ENCODE peak calls at places on chromosomes 2 and 18, in six cellular contexts. M is AG09309, J is foreskin fibroblast, L is Caco-2, V is kidney epithelial cell, X is GM23338. G is an unnamed sample.
A peak's percentile ranks its signal among the peaks of the same experiment; 100 is the strongest.

GRCh38 chr2:236603361-236604015 is 33.9 kb downstream of the ACKR3 start:
- DNase-seq in M (no peak), J (no peak), L (no peak), V (no peak), X (no peak), G (no peak)

GRCh38 chr18:80253236-80253635 is 5.9 kb upstream of the PARD6G start:
- DNase-seq in M (no peak), J (no peak), L (no peak), V (no peak), X (no peak), G (no peak)

GRCh38 chr2:48530033-48530804 is at the start of gene STON1:
- DNase-seq in M (no peak), J (peak; percentile 41), L (peak; percentile 45), V (no peak), X (peak; percentile 60), G (no peak)

GRCh38 chr18:25300492-25300891 is 51.5 kb downstream of the ZNF521 start:
- DNase-seq in M (no peak), J (no peak), L (no peak), V (no peak), X (no peak), G (no peak)

GRCh38 chr2:97742381-97742847 is 29.0 kb downstream of the ZAP70 start:
- DNase-seq in M (no peak), J (peak; percentile 40), L (no peak), V (no peak), X (no peak), G (no peak)

GRCh38 chr2:98833172-98833916 is 102.4 kb upstream of the MGAT4A start:
- DNase-seq in M (no peak), J (no peak), L (no peak), V (no peak), X (no peak), G (no peak)

GRCh38 chr2:237514474-237515130 is 27.6 kb downstream of the MLPH start:
- DNase-seq in M (no peak), J (no peak), L (no peak), V (no peak), X (no peak), G (no peak)

GRCh38 chr18:43681661-43682060 is 404.4 kb upstream of the SYT4 start:
- DNase-seq in M (no peak), J (no peak), L (no peak), V (no peak), X (peak; percentile 16), G (no peak)

GRCh38 chr2:168490015-168490874 is 34.2 kb downstream of the CERS6 start:
- DNase-seq in M (no peak), J (peak; percentile 42), L (no peak), V (no peak), X (peak; percentile 45), G (peak; percentile 77)

GRCh38 chr2:164779383-164780057 is 62.1 kb downstream of the COBLL1 start:
- DNase-seq in M (no peak), J (no peak), L (no peak), V (no peak), X (no peak), G (no peak)

GRCh38 chr2:164780611-164781167 is 60.9 kb downstream of the COBLL1 start:
- DNase-seq in M (no peak), J (no peak), L (no peak), V (no peak), X (no peak), G (no peak)

GRCh38 chr2:164778723-164779122 is 62.9 kb downstream of the COBLL1 start:
- DNase-seq in M (no peak), J (no peak), L (no peak), V (no peak), X (no peak), G (no peak)

GRCh38 chr2:164782323-164782722 is 59.3 kb downstream of the COBLL1 start:
- DNase-seq in M (peak; percentile 89), J (peak; percentile 10), L (no peak), V (no peak), X (no peak), G (peak; percentile 74)

GRCh38 chr2:164781394-164781793 is 60.2 kb downstream of the COBLL1 start:
- DNase-seq in M (no peak), J (no peak), L (no peak), V (no peak), X (no peak), G (no peak)
- H3K4me3 ChIP-seq in M (no peak overlapping the region), J (no peak overlapping the region), L (no peak overlapping the region), V (no peak overlapping the region), X (no peak overlapping the region), G (no peak overlapping the region)

GRCh38 chr2:241038374-241039180 is 40.2 kb downstream of the SNED1 start:
- DNase-seq in M (no peak), J (no peak), L (no peak), V (no peak), X (no peak), G (no peak)
- H3K4me3 ChIP-seq in M (no peak overlapping the region), J (no peak overlapping the region), L (no peak overlapping the region), V (no peak overlapping the region), X (no peak overlapping the region), G (no peak overlapping the region)

GRCh38 chr2:62740221-62740620 is 34.7 kb downstream of the EHBP1 start:
- DNase-seq in M (no peak), J (no peak), L (no peak), V (no peak), X (no peak), G (no peak)

GRCh38 chr2:62741127-62741526 is 35.6 kb downstream of the EHBP1 start:
- DNase-seq in M (no peak), J (no peak), L (no peak), V (no peak), X (no peak), G (no peak)

GRCh38 chr2:62736899-62737559 is 31.5 kb downstream of the EHBP1 start:
- DNase-seq in M (no peak), J (no peak), L (no peak), V (peak; percentile 9), X (peak; percentile 42), G (no peak)

GRCh38 chr2:62741954-62742722 is 36.6 kb downstream of the EHBP1 start:
- DNase-seq in M (no peak), J (no peak), L (no peak), V (no peak), X (no peak), G (no peak)

DNA sequence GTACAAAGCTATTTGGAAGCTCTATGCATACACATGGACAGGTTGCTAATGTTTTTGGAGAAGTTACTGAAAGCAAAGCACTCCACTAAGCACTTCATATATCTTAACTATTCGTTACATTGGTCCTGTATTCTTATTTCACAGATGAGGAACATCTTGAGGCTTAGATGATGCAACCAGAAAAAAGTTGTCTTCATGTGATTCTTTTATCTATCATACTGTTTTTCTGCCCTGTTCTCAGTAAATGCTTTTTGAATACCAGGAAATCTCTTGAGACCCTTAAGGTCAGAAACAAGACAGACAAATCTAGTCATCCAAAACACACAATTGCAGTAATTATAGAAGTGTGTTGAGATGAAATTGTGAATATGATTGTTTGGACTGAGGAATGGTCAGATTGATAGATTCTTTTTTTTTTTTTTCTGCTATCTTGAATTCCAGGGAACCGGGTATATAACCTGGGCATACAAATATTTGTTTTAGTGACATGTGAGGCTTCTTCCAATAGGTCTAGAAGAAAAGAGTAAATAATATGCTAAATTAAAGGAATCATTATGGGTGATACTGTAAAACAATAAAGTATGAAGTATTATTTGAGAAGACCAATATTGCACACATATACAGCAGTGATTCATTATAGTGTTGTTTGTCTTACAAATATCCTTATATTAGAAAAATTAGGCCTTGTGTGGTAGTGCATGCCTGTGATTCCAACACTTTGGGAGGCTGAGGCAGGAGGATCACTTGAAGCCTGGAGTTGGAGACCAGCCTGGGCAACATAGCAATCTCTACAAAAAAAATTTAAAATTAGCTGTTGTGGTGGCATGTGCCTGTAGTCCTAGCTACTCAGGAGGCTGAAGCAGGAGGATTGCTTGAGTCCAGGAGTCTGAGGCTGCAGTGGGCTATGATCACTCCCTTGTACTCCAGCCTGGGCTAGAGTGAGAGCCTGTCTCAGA is 33.7 kb downstream of the EHBP1 start:
- DNase-seq in M (peak; percentile 1), J (no peak), L (no peak), V (no peak), X (no peak), G (peak; percentile 22)
- H3K4me3 ChIP-seq in M (no peak overlapping the region), J (no peak overlapping the region), L (no peak overlapping the region), V (no peak overlapping the region), X (no peak overlapping the region), G (no peak overlapping the region)

GRCh38 chr2:36354816-36355156 is 792 bp upstream of the CRIM1 start:
- DNase-seq in M (no peak), J (no peak), L (no peak), V (no peak), X (no peak), G (no peak)
- H3K4me3 ChIP-seq in M (peak overlapping the region; percentile 96), J (peak overlapping the region; percentile 72), L (peak overlapping the region; percentile 97), V (peak overlapping the region; percentile 60), X (peak overlapping the region; percentile 95), G (peak overlapping the region; percentile 76)

GRCh38 chr2:173119944-173120343 is 44.3 kb downstream of the MAP3K20 start:
- DNase-seq in M (no peak), J (no peak), L (no peak), V (no peak), X (no peak), G (no peak)
- H3K4me3 ChIP-seq in M (no peak overlapping the region), J (no peak overlapping the region), L (no peak overlapping the region), V (no peak overlapping the region), X (no peak overlapping the region), G (no peak overlapping the region)

GRCh38 chr2:60839126-60839813 is 42.1 kb upstream of the REL start:
- DNase-seq in M (no peak), J (no peak), L (no peak), V (no peak), X (peak; percentile 74), G (no peak)

GRCh38 chr2:60838481-60838880 is 42.9 kb upstream of the REL start:
- DNase-seq in M (no peak), J (no peak), L (no peak), V (no peak), X (no peak), G (no peak)

GRCh38 chr2:60844105-60844504 is 37.3 kb upstream of the REL start:
- DNase-seq in M (no peak), J (no peak), L (no peak), V (no peak), X (no peak), G (no peak)

GRCh38 chr2:60843006-60843405 is 38.4 kb upstream of the REL start:
- DNase-seq in M (no peak), J (no peak), L (no peak), V (no peak), X (no peak), G (no peak)

DNA sequence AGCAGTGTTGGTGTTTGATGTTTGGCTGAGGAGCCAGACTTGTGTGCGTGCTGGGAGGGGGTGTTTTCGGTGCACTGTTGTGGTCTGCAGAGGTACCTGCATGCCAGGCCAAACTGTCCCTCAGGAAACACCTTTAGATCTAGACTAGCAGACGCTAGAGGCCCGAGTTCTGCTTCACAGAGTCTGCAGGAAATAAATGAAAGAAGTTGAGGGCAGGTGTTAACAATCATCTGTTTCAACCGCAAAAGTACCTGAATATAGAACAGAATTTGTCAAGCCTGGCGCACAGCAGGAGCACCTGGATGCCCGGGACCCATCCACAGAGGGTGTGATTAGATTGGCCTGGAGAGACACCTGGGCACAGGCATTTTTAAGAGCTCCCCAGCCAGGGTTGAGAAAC is 40.5 kb upstream of the REL start:
- DNase-seq in M (no peak), J (no peak), L (no peak), V (no peak), X (no peak), G (no peak)
- H3K4me3 ChIP-seq in M (no peak overlapping the region), J (no peak overlapping the region), L (no peak overlapping the region), V (no peak overlapping the region), X (no peak overlapping the region), G (no peak overlapping the region)

G was measured in skeletal muscle cell.